ENCODE peak calls at places on chromosomes 7 and 10, in nine cellular contexts. J is H9, P is AG04450, X is OCI-LY7, D is psoas muscle, V is uterus, Q is cardiac muscle cell, I is mesenchymal stem cell, F is mesendoderm. R is an unnamed sample.

GRCh38 chr7:155839461-155839860 is 27.2 kb upstream of the SHH start:
- DNase-seq in P (no peak), X (no peak), F (no peak), V (no peak), J (no peak), D (no peak), I (no peak), Q (no peak), R (no peak)

GRCh38 chr10:63801139-63801538 is 279.9 kb downstream of the REEP3 start:
- DNase-seq in D (no peak), X (no peak), P (no peak), I (no peak), J (no peak), F (no peak), V (no peak), Q (peak), R (no peak)

GRCh38 chr10:129074939-129075338 is 392.1 kb upstream of the MGMT start:
- DNase-seq in F (no peak), X (no peak), V (no peak), I (no peak), D (no peak), Q (no peak), J (no peak), P (no peak), R (no peak)

GRCh38 chr10:77533156-77533886 is 104.3 kb downstream of the KCNMA1 start:
- DNase-seq in V (no peak), X (no peak), P (no peak), Q (no peak), D (no peak), J (no peak), I (no peak), F (no peak), R (no peak)

GRCh38 chr10:60114765-60115586 is 208.6 kb upstream of the CCDC6 start:
- DNase-seq in X (peak), I (peak), Q (peak), P (peak), J (peak), F (peak), V (peak), D (no peak), R (no peak)

GRCh38 chr7:131012477-131013031 is 278.5 kb upstream of the KLF14 start:
- DNase-seq in Q (no peak), X (no peak), P (no peak), F (no peak), V (no peak), I (no peak), J (no peak), D (no peak), R (no peak)

GRCh38 chr7:70215491-70215890 is 617.2 kb downstream of the AUTS2 start:
- DNase-seq in I (no peak), J (no peak), Q (peak), X (peak), V (no peak), P (no peak), D (no peak), F (no peak), R (no peak)

GRCh38 chr7:46391215-46391614 is 470.1 kb upstream of the IGFBP3 start:
- DNase-seq in D (no peak), F (peak), V (peak), P (no peak), I (peak), X (no peak), Q (no peak), J (no peak), R (no peak)

GRCh38 chr10:123878666-123879311 is 12.8 kb downstream of the CPXM2 start:
- DNase-seq in J (no peak), P (no peak), V (no peak), X (no peak), Q (no peak), D (no peak), I (no peak), F (no peak), R (no peak)

GRCh38 chr7:43758861-43759683 is 592 bp downstream of the BLVRA start:
- DNase-seq in Q (peak), I (peak), F (peak), X (peak), J (no peak), D (peak), P (no peak), V (peak), R (no peak)

GRCh38 chr10:56319386-56319785 is 41.7 kb downstream of the ZWINT start:
- DNase-seq in V (no peak), Q (no peak), X (no peak), P (peak), F (no peak), J (no peak), I (peak), D (no peak), R (no peak)

GRCh38 chr7:86975449-86975848 is 84.0 kb downstream of the ELAPOR2 start:
- DNase-seq in P (no peak), X (no peak), F (no peak), Q (no peak), I (no peak), J (no peak), V (no peak), D (no peak), R (no peak)

GRCh38 chr7:93799750-93800357 is 90.7 kb downstream of the TFPI2 start:
- DNase-seq in F (peak), X (peak), V (no peak), J (no peak), P (no peak), D (no peak), I (peak), Q (peak), R (no peak)

GRCh38 chr10:51244739-51245138 is 170.5 kb downstream of the PRKG1 start:
- DNase-seq in P (peak), Q (peak), X (no peak), V (no peak), D (no peak), J (no peak), I (peak), F (peak), R (no peak)

GRCh38 chr7:64558781-64559180 is 4.1 kb downstream of the ZNF680 start:
- DNase-seq in D (no peak), Q (peak), I (no peak), X (no peak), V (no peak), F (no peak), J (no peak), P (no peak), R (no peak)

GRCh38 chr10:47289921-47290320 is 10.1 kb upstream of the GDF10 start:
- DNase-seq in F (no peak), X (no peak), J (no peak), I (no peak), D (no peak), P (no peak), V (no peak), Q (no peak), R (no peak)

GRCh38 chr10:24748214-24748613 is 24.5 kb upstream of the ARHGAP21 start:
- DNase-seq in V (no peak), F (no peak), D (no peak), I (no peak), J (no peak), P (no peak), Q (no peak), X (no peak), R (no peak)

GRCh38 chr10:133306941-133307379 is 1.7 kb downstream of the TUBGCP2 start:
- DNase-seq in I (no peak), F (no peak), J (no peak), X (no peak), P (no peak), D (no peak), Q (no peak), V (no peak), R (no peak)
- H3K27ac ChIP-seq in I (no peak), F (no peak), J (no peak), X (no peak), P (no peak), D (peak), Q (no peak), V (no peak), R (no peak)

GRCh38 chr10:43966571-43966965 is 317.9 kb upstream of the ZNF32 start:
- DNase-seq in D (no peak), I (no peak), F (no peak), V (no peak), P (no peak), X (no peak), Q (no peak), J (no peak), R (no peak)

GRCh38 chr10:43965918-43966570 is 317.4 kb upstream of the ZNF32 start:
- DNase-seq in I (peak), F (no peak), V (no peak), D (no peak), P (no peak), Q (no peak), J (no peak), X (no peak), R (no peak)

GRCh38 chr10:43964486-43964885 is 315.8 kb upstream of the ZNF32 start:
- DNase-seq in V (no peak), X (no peak), P (no peak), Q (no peak), J (no peak), D (no peak), I (peak), F (no peak), R (no peak)

GRCh38 chr10:43963793-43964425 is 315.2 kb upstream of the ZNF32 start:
- DNase-seq in P (no peak), Q (no peak), I (peak), F (no peak), X (no peak), D (no peak), J (no peak), V (no peak), R (no peak)

GRCh38 chr10:43965033-43965917 is 316.6 kb upstream of the ZNF32 start:
- DNase-seq in V (peak), F (peak), X (peak), P (no peak), I (peak), Q (peak), D (no peak), J (no peak), R (no peak)
- H3K27ac ChIP-seq in V (peak), F (no peak), X (no peak), P (no peak), I (no peak), Q (no peak), D (peak), J (no peak), R (no peak)

GRCh38 chr10:103676851-103677417 is 178.4 kb downstream of the SH3PXD2A start:
- DNase-seq in V (peak), X (no peak), Q (peak), P (peak), J (no peak), F (peak), D (peak), I (peak), R (no peak)
- H3K27ac ChIP-seq in V (peak), X (no peak), Q (peak), P (peak), J (no peak), F (no peak), D (peak), I (no peak), R (peak)

DNA sequence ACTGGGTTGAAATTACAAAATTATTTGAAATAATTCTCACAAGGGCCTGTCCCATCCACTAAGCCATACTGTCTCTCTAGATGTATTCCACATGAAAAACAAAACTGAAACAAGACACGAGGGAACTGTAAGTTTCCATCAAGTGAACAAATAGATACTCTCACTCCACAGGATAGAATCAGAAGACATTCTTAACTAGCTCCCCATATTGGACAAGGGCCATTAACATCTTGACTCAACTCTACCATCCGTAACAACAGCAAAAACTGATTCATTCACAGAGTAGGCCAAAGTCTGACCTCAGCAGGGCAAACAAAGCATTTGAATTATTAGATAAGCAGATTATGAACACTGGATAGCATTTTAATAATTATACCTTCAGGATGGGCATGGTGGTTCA is 29.1 kb downstream of the UBE2H start:
- DNase-seq in X (no peak), Q (peak), J (no peak), D (no peak), V (no peak), I (peak), F (no peak), P (peak), R (no peak)
- H3K27ac ChIP-seq in X (no peak), Q (no peak), J (no peak), D (peak), V (peak), I (peak), F (no peak), P (no peak), R (no peak)

DNA sequence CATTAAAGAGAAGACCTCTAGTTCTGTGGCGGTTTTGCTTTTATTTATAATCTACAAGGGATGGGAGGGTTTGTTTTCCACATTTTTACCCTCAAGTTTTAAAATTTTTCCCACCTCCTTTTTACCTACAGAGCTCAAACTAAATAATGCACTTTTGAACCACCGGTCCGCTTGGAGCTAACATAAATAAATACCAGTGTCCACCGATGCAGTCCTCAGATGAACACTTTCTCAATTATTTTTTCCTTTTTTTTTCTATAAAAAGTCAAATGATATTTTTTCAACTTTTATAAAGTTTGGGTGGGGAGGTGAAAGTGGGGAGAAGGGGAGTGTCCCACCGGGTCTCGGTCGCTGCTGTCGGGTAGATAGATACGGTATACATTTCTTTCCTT is 3.3 kb downstream of the ZNF503 start:
- DNase-seq in X (no peak), Q (no peak), V (no peak), P (no peak), D (no peak), I (peak), F (no peak), J (no peak), R (no peak)
- H3K27ac ChIP-seq in X (no peak), Q (peak), V (peak), P (peak), D (no peak), I (no peak), F (no peak), J (no peak), R (no peak)

GRCh38 chr10:22135591-22135990 is 82.2 kb downstream of the EBLN1 start:
- DNase-seq in X (no peak), J (no peak), I (no peak), P (no peak), Q (no peak), D (no peak), V (no peak), F (no peak), R (no peak)

GRCh38 chr10:22137542-22137941 is 80.3 kb downstream of the EBLN1 start:
- DNase-seq in P (no peak), D (no peak), Q (no peak), I (no peak), J (no peak), V (no peak), F (no peak), X (no peak), R (no peak)

GRCh38 chr10:22133640-22134624 is 83.9 kb downstream of the EBLN1 start:
- DNase-seq in X (peak), D (no peak), I (peak), J (no peak), F (peak), P (no peak), Q (peak), V (no peak), R (no peak)
- H3K27ac ChIP-seq in X (no peak), D (no peak), I (no peak), J (no peak), F (no peak), P (no peak), Q (peak), V (no peak), R (no peak)

DNA sequence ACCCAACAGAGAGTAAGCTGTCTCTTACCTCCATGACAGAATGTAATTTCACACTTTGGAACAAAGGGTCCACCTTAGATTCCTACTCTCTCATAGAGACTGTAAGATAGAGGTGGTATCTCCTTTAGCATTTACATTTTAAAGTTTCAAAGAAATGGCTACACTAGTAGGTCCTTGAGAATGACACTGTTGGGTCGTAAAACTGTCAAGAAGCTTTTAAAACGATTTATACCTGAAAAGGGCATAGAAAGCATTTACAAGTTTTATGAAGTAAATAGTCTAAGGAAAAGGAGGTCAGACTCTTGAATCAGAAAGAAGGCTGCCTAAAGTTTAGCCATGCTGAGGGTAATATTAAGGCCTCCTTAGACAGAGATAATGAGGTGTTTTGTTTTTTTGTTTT is 1212.4 kb upstream of the PHF14 start:
- DNase-seq in V (no peak), X (no peak), J (no peak), D (no peak), P (no peak), Q (no peak), F (no peak), I (no peak), R (no peak)
- H3K27ac ChIP-seq in V (no peak), X (no peak), J (no peak), D (no peak), P (no peak), Q (no peak), F (no peak), I (no peak), R (no peak)